ENCODE peak calls at places on chromosomes 6 and 20, in four cellular contexts. J, L, R and Z are unnamed samples.

GRCh38 chr20:35702824-35703695 is 3.9 kb downstream of the ROMO1 start:
- DNase-seq in J (no peak), L (no peak), R (no peak), Z (no peak)

GRCh38 chr6:113363866-113364265 is 493.3 kb upstream of the MARCKS start:
- DNase-seq in J (no peak), L (no peak), R (no peak), Z (no peak)

GRCh38 chr20:47620808-47621805 is 119.4 kb downstream of the NCOA3 start:
- DNase-seq in J (no peak), L (no peak), R (no peak), Z (no peak)

GRCh38 chr20:62602550-62602949 is 39.8 kb upstream of the SLCO4A1 start:
- DNase-seq in J (no peak), L (no peak), R (peak; percentile 60), Z (no peak)

GRCh38 chr6:43054206-43054943 is 724 bp upstream of the CUL7 start:
- DNase-seq in J (no peak), L (no peak), R (no peak), Z (no peak)

GRCh38 chr6:105199711-105200110 is 19.9 kb upstream of the POPDC3 start:
- DNase-seq in J (no peak), L (no peak), R (peak; percentile 76), Z (no peak)

GRCh38 chr6:20564777-20565176 is 30.5 kb downstream of the CDKAL1 start:
- DNase-seq in J (no peak), L (no peak), R (no peak), Z (no peak)

GRCh38 chr6:142871910-142872331 is 73.1 kb downstream of the HIVEP2 start:
- DNase-seq in J (no peak), L (no peak), R (no peak), Z (no peak)

GRCh38 chr6:49912193-49912592 is 45.9 kb upstream of the CRISP1 start:
- DNase-seq in J (no peak), L (no peak), R (no peak), Z (no peak)

GRCh38 chr6:35305117-35305516 is 7.5 kb downstream of the DEF6 start:
- DNase-seq in J (no peak), L (no peak), R (no peak), Z (no peak)

GRCh38 chr6:35068206-35068605 is 72.9 kb downstream of the TCP11 start:
- DNase-seq in J (no peak), L (no peak), R (peak; percentile 33), Z (no peak)

GRCh38 chr20:46709459-46710148 is at the start of gene SLC2A10:
- DNase-seq in J (peak; percentile 66), L (peak; percentile 49), R (peak; percentile 74), Z (peak; percentile 65)

GRCh38 chr20:61513124-61514017 is 261.3 kb downstream of the CDH4 start:
- DNase-seq in J (no peak), L (no peak), R (no peak), Z (no peak)
- TF ChIP-seq CTCF in J (no peak), L (no peak), R (no peak), Z (no peak)

GRCh38 chr6:129665555-129665954 is 44.4 kb downstream of the ARHGAP18 start:
- DNase-seq in J (no peak), L (no peak), R (no peak), Z (no peak)

GRCh38 chr6:129670634-129671033 is 39.3 kb downstream of the ARHGAP18 start:
- DNase-seq in J (no peak), L (no peak), R (no peak), Z (no peak)

GRCh38 chr6:129663531-129663930 is 46.4 kb downstream of the ARHGAP18 start:
- DNase-seq in J (no peak), L (no peak), R (no peak), Z (no peak)

GRCh38 chr6:129667621-129668020 is 42.4 kb downstream of the ARHGAP18 start:
- DNase-seq in J (no peak), L (no peak), R (no peak), Z (no peak)

GRCh38 chr6:129667034-129667433 is 42.9 kb downstream of the ARHGAP18 start:
- DNase-seq in J (no peak), L (no peak), R (no peak), Z (no peak)
- TF ChIP-seq CTCF in J (no peak), L (no peak), R (no peak), Z (no peak)

GRCh38 chr6:24935323-24935722 is 437 bp downstream of the RIPOR2 start:
- DNase-seq in J (no peak), L (no peak), R (no peak), Z (no peak)

GRCh38 chr6:24933868-24934401 is 1.8 kb downstream of the RIPOR2 start:
- DNase-seq in J (peak; percentile 61), L (no peak), R (no peak), Z (no peak)

GRCh38 chr6:24936641-24937317 is 1.0 kb upstream of the RIPOR2 start:
- DNase-seq in J (no peak), L (no peak), R (no peak), Z (no peak)

GRCh38 chr6:24933266-24933665 is 2.5 kb downstream of the RIPOR2 start:
- DNase-seq in J (no peak), L (no peak), R (no peak), Z (no peak)

DNA sequence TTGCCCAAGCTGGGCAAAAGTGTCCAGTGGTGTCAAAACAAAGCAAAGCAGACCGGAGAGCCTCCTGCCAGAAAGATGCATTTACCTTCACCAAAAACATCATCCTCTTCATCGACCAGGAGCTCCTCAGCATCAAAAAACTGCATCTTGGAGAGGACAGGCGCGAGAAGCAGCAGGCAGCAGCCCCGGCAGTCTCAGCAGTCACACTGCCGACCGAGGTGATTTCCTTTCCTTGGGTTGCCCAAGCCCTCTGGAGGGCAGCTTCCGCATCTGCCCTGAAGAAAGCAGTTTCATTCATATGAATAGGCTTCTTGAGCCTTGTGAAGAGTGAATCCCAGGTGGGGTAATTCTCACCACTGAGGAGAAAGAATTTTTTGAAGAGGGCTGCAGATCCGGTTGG is at the start of gene RIPOR2:
- DNase-seq in J (peak; percentile 62), L (no peak), R (peak; percentile 51), Z (peak; percentile 12)
- TF ChIP-seq CTCF in J (no peak), L (no peak), R (no peak), Z (no peak)

GRCh38 chr6:134093007-134093573 is 40.7 kb upstream of the SLC2A12 start:
- DNase-seq in J (no peak), L (no peak), R (no peak), Z (no peak)
- TF ChIP-seq CTCF in J (no peak), L (no peak), R (no peak), Z (no peak)

GRCh38 chr6:162833776-162834175 is 106.0 kb downstream of the PACRG start:
- DNase-seq in J (no peak), L (no peak), R (no peak), Z (no peak)
- TF ChIP-seq CTCF in J (no peak), L (no peak), R (no peak), Z (no peak)

GRCh38 chr6:162442675-162443074 is 284.9 kb downstream of the PRKN start:
- DNase-seq in J (peak; percentile 60), L (peak; percentile 20), R (no peak), Z (peak; percentile 16)
- TF ChIP-seq CTCF in J (peak; percentile 54), L (peak; percentile 75), R (peak; percentile 19), Z (peak; percentile 63)